ENCODE peak calls at places on chromosomes 11 and 22, in four cellular contexts. O, L, I and C are unnamed samples.

GRCh38 chr22:32527756-32528155 is 53.1 kb downstream of the FBXO7 start:
- DNase-seq in L (no peak), I (no peak), O (no peak), C (no peak)

GRCh38 chr11:31798057-31799035 is 12.8 kb downstream of the PAX6 start:
- DNase-seq in O (no peak), I (no peak), L (no peak), C (no peak)

GRCh38 chr11:35531246-35531645 is 5.8 kb upstream of the PAMR1 start:
- DNase-seq in I (peak; percentile 74), O (peak; percentile 55), L (no peak), C (peak; percentile 84)

GRCh38 chr11:76281558-76281906 is 75.2 kb upstream of the WNT11 start:
- DNase-seq in L (no peak), I (no peak), O (no peak), C (no peak)

GRCh38 chr22:48061726-48062125 is 1299.3 kb downstream of the TBC1D22A start:
- DNase-seq in L (no peak), I (no peak), O (no peak), C (no peak)

GRCh38 chr11:35682230-35683195 is 19.9 kb downstream of the TRIM44 start:
- DNase-seq in L (no peak), O (no peak), I (peak; percentile 21), C (peak; percentile 17)

GRCh38 chr11:115222863-115223530 is 281.2 kb downstream of the CADM1 start:
- DNase-seq in I (no peak), O (no peak), L (no peak), C (no peak)

GRCh38 chr11:63610604-63611394 is 3.4 kb downstream of the PLAAT3 start:
- DNase-seq in L (no peak), I (peak; percentile 18), O (no peak), C (no peak)

GRCh38 chr11:79066456-79067354 is 374.1 kb downstream of the TENM4 start:
- DNase-seq in O (peak; percentile 43), I (peak; percentile 26), L (no peak), C (no peak)

GRCh38 chr11:121199516-121199915 is 93.1 kb upstream of the SC5D start:
- DNase-seq in I (peak; percentile 10), O (peak; percentile 8), L (no peak), C (no peak)

GRCh38 chr11:24064309-24064903 is 432.4 kb upstream of the LUZP2 start:
- DNase-seq in I (no peak), O (no peak), L (no peak), C (no peak)

GRCh38 chr22:40001800-40002577 is 7.2 kb downstream of the FAM83F start:
- DNase-seq in L (no peak), I (no peak), O (no peak), C (peak; percentile 3)

GRCh38 chr22:23110922-23111527 is 30.8 kb downstream of the RSPH14 start:
- DNase-seq in L (no peak), I (no peak), O (no peak), C (no peak)

GRCh38 chr11:1341928-1342524 is 32.6 kb upstream of the TOLLIP start:
- DNase-seq in O (peak; percentile 82), L (peak; percentile 64), I (peak; percentile 77), C (peak; percentile 56)

GRCh38 chr11:114058026-114058706 is 1.3 kb upstream of the ZBTB16 start:
- DNase-seq in I (peak; percentile 54), L (no peak), O (peak; percentile 60), C (no peak)

GRCh38 chr11:72716291-72716690 is 35.9 kb downstream of the ARAP1 start:
- DNase-seq in I (no peak), O (no peak), L (peak; percentile 35), C (no peak)

GRCh38 chr11:49221112-49221511 is 12.7 kb upstream of the FOLH1 start:
- DNase-seq in O (no peak), I (no peak), L (no peak), C (no peak)

GRCh38 chr22:34105461-34106062 is 185.3 kb upstream of the LARGE1 start:
- DNase-seq in L (no peak), O (no peak), I (peak; percentile 1), C (no peak)

GRCh38 chr11:32511926-32512325 is 71.7 kb upstream of the EIF3M start:
- DNase-seq in O (peak; percentile 14), L (no peak), I (peak; percentile 18), C (no peak)

GRCh38 chr11:21774212-21774611 is 418.7 kb upstream of the ANO5 start:
- DNase-seq in L (no peak), O (no peak), I (no peak), C (no peak)

DNA sequence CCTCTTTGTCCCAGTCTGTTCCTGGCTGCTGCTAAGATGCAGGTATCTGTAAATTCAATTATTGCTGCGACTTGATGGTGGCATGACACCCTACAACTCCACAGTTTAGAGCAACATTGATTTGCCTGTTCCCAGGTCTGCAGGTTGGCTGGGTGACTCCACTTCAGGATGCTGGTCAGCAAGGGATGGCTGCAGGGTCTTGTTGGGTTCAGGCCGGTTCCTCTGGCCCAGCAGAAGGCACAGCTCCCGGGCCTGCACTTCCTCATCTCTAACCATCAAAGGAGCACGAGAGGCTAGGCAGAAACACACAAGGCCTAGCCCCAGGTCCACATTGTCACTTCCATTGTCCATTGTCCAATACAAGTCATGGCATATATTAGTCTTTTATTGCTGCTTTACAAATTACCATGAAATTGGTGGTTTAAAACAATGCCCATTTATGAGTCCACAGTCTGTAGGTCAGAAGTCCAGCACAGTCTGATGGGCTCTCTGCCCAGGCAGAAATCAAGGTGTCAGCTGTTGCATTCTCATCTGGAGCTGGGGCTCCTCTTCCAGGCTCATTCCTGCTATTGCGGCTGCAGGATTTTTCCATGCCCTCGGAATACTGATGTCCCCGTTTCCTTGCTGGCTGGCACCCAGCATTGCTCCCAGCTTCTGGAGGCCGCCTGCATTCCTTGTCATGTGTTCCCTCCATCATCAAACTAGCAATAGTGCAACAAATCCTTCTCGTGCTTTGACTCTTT is 96.6 kb upstream of the LMO1 start:
- DNase-seq in I (no peak), O (peak; percentile 12), L (no peak), C (no peak)
- TF ChIP-seq CTCF in I (no peak), O (no peak), L (no peak), C (no peak)

GRCh38 chr22:49655168-49655812 is 172.4 kb downstream of the BRD1 start:
- DNase-seq in I (no peak), L (no peak), O (no peak), C (no peak)
- H3K4me3 ChIP-seq in I (no peak overlapping the region), L (no peak overlapping the region), O (no peak overlapping the region), C (no peak overlapping the region)

GRCh38 chr11:12126352-12127019 is 16.1 kb downstream of the MICAL2 start:
- DNase-seq in L (peak; percentile 93), O (peak; percentile 90), I (peak; percentile 76), C (peak; percentile 78)
- TF ChIP-seq CTCF in L (no peak), O (peak; percentile 25), I (no peak), C (no peak)

DNA sequence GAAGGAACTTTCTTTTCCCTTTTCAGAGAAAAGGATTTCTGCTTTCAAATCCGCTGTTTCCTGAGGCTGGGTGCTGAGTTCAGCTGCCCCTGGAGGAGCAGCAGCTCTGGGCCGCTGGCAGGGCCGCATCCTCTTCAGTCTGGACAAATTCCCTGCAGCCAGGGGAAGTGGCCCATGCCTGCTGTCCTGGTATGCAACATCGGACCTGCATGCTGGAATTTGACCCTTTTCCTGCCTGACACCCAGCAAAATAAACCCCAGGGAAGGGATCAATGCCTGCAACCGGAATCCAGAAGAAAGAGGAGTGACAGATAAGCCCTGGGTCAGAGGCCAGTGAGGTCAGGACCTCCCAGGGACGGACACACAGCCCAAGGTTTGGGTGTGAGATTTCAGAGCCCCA is 54.1 kb upstream of the LINC01488 start:
- DNase-seq in O (no peak), L (no peak), I (no peak), C (no peak)
- H3K4me3 ChIP-seq in O (no peak overlapping the region), L (no peak overlapping the region), I (no peak overlapping the region), C (no peak overlapping the region)

GRCh38 chr11:59201376-59201775 is 11.4 kb downstream of the MPEG1 start:
- DNase-seq in O (no peak), L (no peak), I (no peak), C (no peak)
- TF ChIP-seq CTCF in O (peak; percentile 23), L (no peak), I (peak; percentile 10), C (no peak)

GRCh38 chr22:25941365-25941960 is 199.5 kb downstream of the MYO18B start:
- DNase-seq in I (no peak), O (no peak), L (no peak), C (no peak)

GRCh38 chr22:25939384-25939783 is 197.4 kb downstream of the MYO18B start:
- DNase-seq in O (no peak), L (no peak), I (no peak), C (no peak)

GRCh38 chr22:25940479-25940878 is 198.5 kb downstream of the MYO18B start:
- DNase-seq in I (no peak), O (no peak), L (no peak), C (no peak)

GRCh38 chr22:25942989-25943411 is 201.0 kb downstream of the MYO18B start:
- DNase-seq in L (no peak), O (no peak), I (peak; percentile 5), C (no peak)

DNA sequence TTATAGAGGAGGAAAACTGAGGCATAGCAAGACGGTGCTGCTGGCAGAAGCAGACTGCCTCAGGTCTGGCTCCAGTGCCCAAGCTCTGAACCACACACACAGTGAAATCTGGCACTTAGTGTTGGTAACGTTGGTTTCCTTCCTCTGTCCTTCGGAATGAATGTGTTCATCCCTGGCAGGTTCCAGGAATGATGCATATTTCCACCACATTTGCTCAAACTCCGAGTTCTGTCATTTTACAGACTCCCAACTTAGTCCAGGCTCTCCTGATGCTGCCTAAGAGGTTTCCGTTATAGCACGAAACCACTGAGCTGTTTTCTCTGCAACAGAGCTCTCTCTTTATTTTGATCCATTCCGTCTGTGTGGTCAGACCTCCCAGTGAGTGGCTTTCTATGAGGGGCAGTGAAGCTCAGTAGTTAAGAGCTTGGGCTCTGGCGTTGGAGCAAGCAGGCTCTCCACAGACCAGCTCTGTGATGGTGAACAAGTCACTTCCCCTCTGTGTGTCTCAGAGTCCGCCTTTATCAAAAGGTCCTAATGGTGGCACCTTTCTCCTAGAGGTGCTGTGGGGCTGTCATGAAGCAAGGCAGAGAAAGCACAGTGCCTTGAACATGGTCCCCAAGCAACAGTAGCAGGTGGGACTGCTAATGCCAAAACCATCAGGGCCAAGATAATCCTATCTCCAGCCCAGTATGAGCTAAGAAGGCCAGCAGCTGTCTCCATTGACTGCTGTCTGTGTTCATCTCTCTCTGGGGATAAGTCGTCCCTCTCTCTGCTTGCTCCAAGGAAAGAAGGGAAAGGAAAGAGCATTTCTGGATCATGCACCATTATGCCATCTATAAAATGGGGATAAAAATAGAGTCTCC is 200.4 kb downstream of the MYO18B start:
- DNase-seq in I (no peak), L (no peak), O (no peak), C (no peak)
- H3K4me3 ChIP-seq in I (no peak overlapping the region), L (no peak overlapping the region), O (no peak overlapping the region), C (no peak overlapping the region)

GRCh38 chr11:46826310-46827044 is 19.6 kb downstream of the CKAP5 start:
- DNase-seq in L (peak; percentile 68), I (peak; percentile 80), O (peak; percentile 85), C (peak; percentile 72)
- TF ChIP-seq CTCF in L (no peak), I (no peak), O (peak; percentile 14), C (peak; percentile 18)

DNA sequence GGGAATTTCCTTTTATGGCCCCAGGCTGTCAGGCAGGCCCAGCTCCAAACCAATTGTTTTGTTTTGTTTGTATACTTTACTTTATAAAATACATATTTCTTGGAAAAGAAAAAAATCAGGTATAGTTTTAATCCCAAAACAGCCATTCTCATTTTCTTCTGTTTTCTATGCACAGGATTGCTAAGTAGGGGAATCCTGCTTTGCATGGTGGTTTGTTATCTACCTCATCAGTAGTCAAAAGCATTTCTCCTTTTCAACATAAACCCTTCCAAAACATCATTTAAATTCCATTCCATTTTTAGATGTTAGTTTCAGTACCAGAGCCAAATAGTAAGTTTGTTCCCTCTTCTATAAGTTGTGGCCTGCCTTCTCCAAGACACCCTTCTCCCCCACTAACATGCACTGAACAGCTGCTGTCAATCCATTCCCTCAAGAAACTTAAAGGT is 3.6 kb downstream of the ILK start:
- DNase-seq in L (no peak), I (no peak), O (no peak), C (no peak)
- H3K4me3 ChIP-seq in L (no peak overlapping the region), I (no peak overlapping the region), O (peak overlapping the region; percentile 10), C (peak overlapping the region; percentile 23)